ENCODE peak calls at places on chromosome 3, in seven cellular contexts. O is ovary, A is adrenal gland, R is transverse colon, T is HepG2, Y is sigmoid colon, Z is suprapubic skin. W is an unnamed sample. For H3K27me3, the result is how much of the 10 kb centered on the place peaks cover.

GRCh38 chr3:87120221-87120620 is 106.9 kb upstream of the CHMP2B start:
- DNase-seq in O (no peak), A (no peak), R (no peak), T (no peak), Y (no peak), Z (no peak), W (no peak)

GRCh38 chr3:135125171-135125801 is 330.2 kb downstream of the EPHB1 start:
- DNase-seq in O (no peak), A (no peak), R (no peak), T (peak), Y (no peak), Z (no peak), W (no peak)

GRCh38 chr3:197027151-197027895 is 2.3 kb downstream of the MELTF start:
- DNase-seq in O (no peak), A (no peak), R (no peak), T (no peak), Y (no peak), Z (no peak), W (no peak)

GRCh38 chr3:111714305-111714704 is 119.2 kb upstream of the ZBED2 start:
- DNase-seq in O (no peak), A (no peak), R (no peak), T (no peak), Y (no peak), Z (no peak), W (no peak)

GRCh38 chr3:193016437-193016887 is 98.8 kb upstream of the MB21D2 start:
- DNase-seq in O (no peak), A (peak), R (no peak), T (no peak), Y (no peak), Z (no peak), W (no peak)

GRCh38 chr3:43727930-43728329 is 37.2 kb downstream of the ABHD5 start:
- DNase-seq in O (no peak), A (no peak), R (no peak), T (no peak), Y (no peak), Z (no peak), W (no peak)

GRCh38 chr3:157127268-157127667 is 32.7 kb downstream of the CCNL1 start:
- DNase-seq in O (no peak), A (no peak), R (no peak), T (no peak), Y (no peak), Z (no peak), W (no peak)

GRCh38 chr3:39290255-39290654 is 10.4 kb upstream of the CX3CR1 start:
- DNase-seq in O (no peak), A (no peak), R (no peak), T (no peak), Y (no peak), Z (no peak), W (no peak)

GRCh38 chr3:141091416-141091815 is 40.3 kb downstream of the SPSB4 start:
- DNase-seq in O (no peak), A (no peak), R (no peak), T (no peak), Y (no peak), Z (no peak), W (no peak)
- H3K27me3 ChIP-seq in O (under half), A (under half), R (under half), T (under half), Y (under half), Z (under half), W (under half)

GRCh38 chr3:98903099-98903498 is 1.6 kb upstream of the DCBLD2 start:
- DNase-seq in O (no peak), A (no peak), R (no peak), T (no peak), Y (no peak), Z (no peak), W (no peak)

GRCh38 chr3:98903705-98904481 is 2.4 kb upstream of the DCBLD2 start:
- DNase-seq in O (no peak), A (no peak), R (no peak), T (no peak), Y (no peak), Z (no peak), W (no peak)

GRCh38 chr3:98902341-98902740 is 846 bp upstream of the DCBLD2 start:
- DNase-seq in O (no peak), A (no peak), R (no peak), T (no peak), Y (no peak), Z (no peak), W (no peak)

GRCh38 chr3:98900265-98901031 is 1.0 kb downstream of the DCBLD2 start:
- DNase-seq in O (no peak), A (no peak), R (no peak), T (no peak), Y (no peak), Z (no peak), W (no peak)

DNA sequence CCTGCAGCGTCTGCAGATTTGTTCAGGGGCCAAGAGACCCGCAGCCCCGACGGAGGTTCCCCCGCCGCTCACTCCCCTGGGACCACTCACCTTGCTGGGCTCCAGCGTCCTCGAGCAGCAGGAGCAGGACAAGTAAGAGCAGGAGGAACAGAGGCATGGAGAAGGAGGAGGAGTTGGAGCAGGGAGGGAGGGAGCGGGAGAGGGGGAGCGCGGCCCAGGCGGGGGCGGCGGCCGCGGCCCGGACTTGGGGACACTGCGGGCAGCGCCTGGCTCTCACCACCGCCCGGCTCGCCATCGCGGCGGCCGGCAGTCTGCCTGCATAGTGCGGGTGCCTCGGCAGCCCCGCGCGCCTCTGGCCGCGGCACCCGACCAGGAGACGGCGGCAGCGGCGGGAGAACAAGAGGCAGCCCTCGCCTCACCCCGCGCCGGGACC is 447 bp downstream of the DCBLD2 start:
- DNase-seq in O (peak), A (peak), R (peak), T (peak), Y (peak), Z (peak), W (peak)
- TF ChIP-seq POLR2A in O (no peak), A (no peak), R (no peak), T (no peak), Y (no peak), Z (no peak), W (no peak)

GRCh38 chr3:126543457-126544090 is 15.2 kb downstream of the C3orf22 start:
- DNase-seq in O (peak), A (no peak), R (peak), T (no peak), Y (peak), Z (peak), W (peak)

GRCh38 chr3:126544596-126545281 is 14.0 kb downstream of the C3orf22 start:
- DNase-seq in O (no peak), A (no peak), R (peak), T (no peak), Y (peak), Z (peak), W (peak)

GRCh38 chr3:126540946-126541627 is 17.1 kb downstream of the CHST13 start:
- DNase-seq in O (peak), A (no peak), R (peak), T (no peak), Y (peak), Z (peak), W (peak)

GRCh38 chr3:126541628-126542339 is 16.9 kb downstream of the C3orf22 start:
- DNase-seq in O (peak), A (no peak), R (peak), T (no peak), Y (peak), Z (peak), W (peak)

GRCh38 chr3:126542340-126543241 is 16.1 kb downstream of the C3orf22 start:
- DNase-seq in O (no peak), A (no peak), R (peak), T (no peak), Y (peak), Z (peak), W (peak)
- H3K27me3 ChIP-seq in O (under half), A (under half), R (under half), T (under half), Y (under half), Z (under half), W (under half)

GRCh38 chr3:98901465-98902174 is at the start of gene DCBLD2:
- DNase-seq in O (peak), A (peak), R (peak), T (peak), Y (peak), Z (peak), W (peak)
- TF ChIP-seq POLR2A in O (peak), A (peak), R (peak), T (peak), Y (peak), Z (peak), W (peak)

GRCh38 chr3:173838644-173839043 is 441.1 kb downstream of the NLGN1 start:
- DNase-seq in O (no peak), A (no peak), R (no peak), T (no peak), Y (no peak), Z (no peak), W (no peak)
- H3K27me3 ChIP-seq in O (under half), A (under half), R (under half), T (under half), Y (under half), Z (under half), W (under half)

GRCh38 chr3:177345049-177345972 is 148.0 kb upstream of the TBL1XR1 start:
- DNase-seq in O (peak), A (peak), R (peak), T (peak), Y (peak), Z (peak), W (peak)
- TF ChIP-seq POLR2A in O (no peak), A (peak), R (peak), T (no peak), Y (no peak), Z (no peak), W (no peak)

GRCh38 chr3:27722957-27723802 is 1.1 kb upstream of the EOMES start:
- DNase-seq in O (no peak), A (no peak), R (no peak), T (no peak), Y (no peak), Z (no peak), W (no peak)

GRCh38 chr3:27724459-27725197 is 2.5 kb upstream of the EOMES start:
- DNase-seq in O (no peak), A (no peak), R (no peak), T (no peak), Y (no peak), Z (no peak), W (no peak)

GRCh38 chr3:27723803-27724458 is 1.8 kb upstream of the EOMES start:
- DNase-seq in O (no peak), A (no peak), R (no peak), T (no peak), Y (no peak), Z (no peak), W (no peak)

GRCh38 chr3:27728195-27729087 is 6.3 kb upstream of the EOMES start:
- DNase-seq in O (no peak), A (peak), R (no peak), T (peak), Y (no peak), Z (no peak), W (no peak)

GRCh38 chr3:27726240-27726639 is 4.1 kb upstream of the EOMES start:
- DNase-seq in O (no peak), A (no peak), R (no peak), T (peak), Y (no peak), Z (no peak), W (no peak)
- H3K27me3 ChIP-seq in O (under half), A (half or more), R (half or more), T (half or more), Y (half or more), Z (half or more), W (half or more)